ENCODE peak calls at places on chromosomes 12 and 14, in nine cellular contexts. D is GM23248, X is psoas muscle, U is Karpas-422, O is DND-41, A is upper lobe of right lung, T is IMR-90, E is GM23338, S is testis. F is an unnamed sample.

GRCh38 chr14:97657609-97658008 is 860.4 kb downstream of the VRK1 start:
- DNase-seq in D (no peak), X (no peak), U (no peak), O (no peak), A (no peak), T (no peak), E (no peak), S (no peak), F (no peak)

GRCh38 chr12:32418903-32419519 is 19.7 kb downstream of the FGD4 start:
- DNase-seq in D (no peak), X (no peak), U (no peak), O (no peak), A (no peak), T (no peak), E (peak; percentile 54), S (no peak), F (no peak)

GRCh38 chr14:102140027-102140749 is 491 bp downstream of the WDR20 start:
- DNase-seq in D (peak; percentile 69), X (peak; percentile 61), U (peak; percentile 79), O (peak; percentile 39), A (peak; percentile 71), T (no peak), E (peak; percentile 43), S (peak; percentile 55), F (peak; percentile 66)

GRCh38 chr14:80926706-80927384 is 14.7 kb downstream of the CEP128 start:
- DNase-seq in D (peak; percentile 86), X (no peak), U (no peak), O (no peak), A (no peak), T (peak; percentile 90), E (no peak), S (no peak), F (no peak)

GRCh38 chr12:27868165-27868564 is 88.1 kb upstream of the MANSC4 start:
- DNase-seq in D (peak; percentile 91), X (no peak), U (no peak), O (no peak), A (no peak), T (peak; percentile 93), E (no peak), S (no peak), F (no peak)

GRCh38 chr12:18224745-18225144 is 36.6 kb upstream of the PIK3C2G start:
- DNase-seq in D (peak; percentile 68), X (no peak), U (no peak), O (no peak), A (no peak), T (peak; percentile 5), E (peak; percentile 73), S (no peak), F (peak; percentile 26)

GRCh38 chr14:65277027-65277426 is 135.5 kb upstream of the FUT8 start:
- DNase-seq in D (peak; percentile 83), X (no peak), U (no peak), O (no peak), A (no peak), T (peak; percentile 58), E (no peak), S (no peak), F (peak; percentile 28)

GRCh38 chr12:6748761-6749160 is 4.2 kb downstream of the MLF2 start:
- DNase-seq in D (no peak), X (no peak), U (no peak), O (no peak), A (no peak), T (no peak), E (no peak), S (no peak), F (no peak)

GRCh38 chr12:108642269-108642870 is 8.7 kb upstream of the SELPLG start:
- DNase-seq in D (no peak), X (no peak), U (peak; percentile 86), O (no peak), A (no peak), T (no peak), E (no peak), S (no peak), F (no peak)

GRCh38 chr12:117850048-117850447 is 118.7 kb downstream of the KSR2 start:
- DNase-seq in D (peak; percentile 61), X (no peak), U (peak; percentile 62), O (no peak), A (no peak), T (peak; percentile 28), E (peak; percentile 85), S (peak; percentile 42), F (peak; percentile 86)

GRCh38 chr12:12610711-12611110 is 965 bp upstream of the CREBL2 start:
- DNase-seq in D (no peak), X (no peak), U (no peak), O (no peak), A (no peak), T (no peak), E (no peak), S (no peak), F (no peak)
- H3K36me3 ChIP-seq in D (no peaks in the 10 kb centered on the region), X (no peaks in the 10 kb centered on the region), U (no peaks in the 10 kb centered on the region), O (no peaks in the 10 kb centered on the region), A (peaks cover 3% of the 10 kb centered on the region), T (no peaks in the 10 kb centered on the region), E (no peaks in the 10 kb centered on the region), S (no peaks in the 10 kb centered on the region), F (no peaks in the 10 kb centered on the region)

GRCh38 chr12:47783821-47784819 is 11.1 kb downstream of the SLC48A1 start:
- DNase-seq in D (no peak), X (no peak), U (no peak), O (no peak), A (no peak), T (no peak), E (no peak), S (no peak), F (no peak)
- H3K36me3 ChIP-seq in D (peaks cover 59% of the 10 kb centered on the region), X (peaks cover 88% of the 10 kb centered on the region), U (peaks cover 30% of the 10 kb centered on the region), O (peaks cover 24% of the 10 kb centered on the region), A (peaks cover 78% of the 10 kb centered on the region), T (peaks cover 67% of the 10 kb centered on the region), E (peaks cover 12% of the 10 kb centered on the region), S (no peaks in the 10 kb centered on the region), F (peaks cover 42% of the 10 kb centered on the region)

GRCh38 chr12:123200414-123200813 is 32.5 kb downstream of the MPHOSPH9 start:
- DNase-seq in D (no peak), X (no peak), U (no peak), O (no peak), A (no peak), T (no peak), E (no peak), S (no peak), F (no peak)
- H3K36me3 ChIP-seq in D (peaks cover 12% of the 10 kb centered on the region), X (peaks cover 70% of the 10 kb centered on the region), U (peaks cover 33% of the 10 kb centered on the region), O (peaks cover 83% of the 10 kb centered on the region), A (peaks cover 25% of the 10 kb centered on the region), T (peaks cover 22% of the 10 kb centered on the region), E (peaks cover 9% of the 10 kb centered on the region), S (no peaks in the 10 kb centered on the region), F (peaks cover 6% of the 10 kb centered on the region)

GRCh38 chr14:21240417-21240816 is 28.8 kb downstream of the HNRNPC start:
- DNase-seq in D (no peak), X (no peak), U (no peak), O (no peak), A (no peak), T (no peak), E (no peak), S (no peak), F (no peak)

GRCh38 chr14:21244546-21244945 is 24.7 kb downstream of the HNRNPC start:
- DNase-seq in D (peak; percentile 33), X (no peak), U (no peak), O (no peak), A (no peak), T (no peak), E (no peak), S (no peak), F (no peak)

GRCh38 chr14:21238823-21239518 is 30.3 kb downstream of the HNRNPC start:
- DNase-seq in D (no peak), X (no peak), U (no peak), O (no peak), A (no peak), T (no peak), E (no peak), S (no peak), F (no peak)

GRCh38 chr14:21236948-21237797 is 32.1 kb downstream of the HNRNPC start:
- DNase-seq in D (no peak), X (no peak), U (no peak), O (no peak), A (no peak), T (no peak), E (no peak), S (no peak), F (no peak)

GRCh38 chr14:21241218-21241819 is 27.9 kb downstream of the HNRNPC start:
- DNase-seq in D (peak; percentile 56), X (no peak), U (peak; percentile 74), O (no peak), A (no peak), T (peak; percentile 38), E (peak; percentile 39), S (no peak), F (no peak)
- H3K36me3 ChIP-seq in D (peaks cover 72% of the 10 kb centered on the region), X (peaks cover 64% of the 10 kb centered on the region), U (peaks cover 84% of the 10 kb centered on the region), O (peaks cover 94% of the 10 kb centered on the region), A (peaks cover 73% of the 10 kb centered on the region), T (peaks cover 39% of the 10 kb centered on the region), E (peaks cover 41% of the 10 kb centered on the region), S (no peaks in the 10 kb centered on the region), F (peaks cover 14% of the 10 kb centered on the region)

GRCh38 chr14:76786556-76786955 is 25.3 kb downstream of the VASH1 start:
- DNase-seq in D (no peak), X (no peak), U (no peak), O (no peak), A (no peak), T (no peak), E (no peak), S (no peak), F (no peak)
- H3K36me3 ChIP-seq in D (no peaks in the 10 kb centered on the region), X (peaks cover 83% of the 10 kb centered on the region), U (peaks cover 18% of the 10 kb centered on the region), O (peaks cover 84% of the 10 kb centered on the region), A (peaks cover 85% of the 10 kb centered on the region), T (peaks cover 21% of the 10 kb centered on the region), E (peaks cover 8% of the 10 kb centered on the region), S (no peaks in the 10 kb centered on the region), F (peaks cover 30% of the 10 kb centered on the region)

DNA sequence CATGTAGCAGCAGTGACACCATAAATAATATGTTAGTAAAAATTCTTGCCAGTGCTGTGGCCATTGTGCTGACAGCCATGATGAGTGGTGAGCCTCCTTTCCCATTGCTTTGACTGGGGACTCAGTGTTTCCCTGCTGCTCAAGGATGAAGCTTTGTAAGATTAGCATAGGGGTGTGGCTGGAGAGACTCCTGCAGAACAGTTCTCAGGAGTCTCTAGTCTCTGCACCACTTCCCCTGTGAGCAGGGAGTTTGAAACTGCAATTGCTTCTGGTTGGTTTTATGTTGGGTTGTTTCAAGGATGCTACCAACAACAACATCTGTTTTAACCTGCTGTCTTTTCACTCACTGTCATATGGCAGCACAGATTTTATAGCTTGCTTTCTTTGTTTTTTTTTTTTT is 41.4 kb downstream of the ZC3H14 start:
- DNase-seq in D (no peak), X (no peak), U (no peak), O (no peak), A (no peak), T (no peak), E (peak; percentile 9), S (no peak), F (no peak)
- H3K36me3 ChIP-seq in D (peaks cover 65% of the 10 kb centered on the region), X (peaks cover 83% of the 10 kb centered on the region), U (peaks cover 85% of the 10 kb centered on the region), O (peaks cover 98% of the 10 kb centered on the region), A (peaks cover 89% of the 10 kb centered on the region), T (peaks cover 58% of the 10 kb centered on the region), E (peaks cover 47% of the 10 kb centered on the region), S (no peaks in the 10 kb centered on the region), F (peaks cover 26% of the 10 kb centered on the region)

GRCh38 chr14:34833545-34834523 is 41.3 kb downstream of the BAZ1A start:
- DNase-seq in D (no peak), X (no peak), U (peak; percentile 40), O (no peak), A (no peak), T (no peak), E (no peak), S (no peak), F (no peak)
- H3K36me3 ChIP-seq in D (no peaks in the 10 kb centered on the region), X (no peaks in the 10 kb centered on the region), U (peaks cover 17% of the 10 kb centered on the region), O (peaks cover 15% of the 10 kb centered on the region), A (no peaks in the 10 kb centered on the region), T (peaks cover under 1% of the 10 kb centered on the region), E (no peaks in the 10 kb centered on the region), S (no peaks in the 10 kb centered on the region), F (no peaks in the 10 kb centered on the region)